ENCODE peak calls at places on chromosomes 6 and 20, in eight cellular contexts. M is ACHN; L is mucosa of descending colon; W is COR-L47; R is HEK293T; Q is T-helper 17 cell; J is pulmonary artery endothelial cell; X is stimulated activated CD4-positive, alpha-beta T cell treated with anti-CD3 and anti-CD28 coated beads, Interleukin-4, amount 100 ng/mL, for 24 hours. D is an unnamed sample.

GRCh38 chr6:45780523-45780922 is 235.1 kb downstream of the CLIC5 start:
- DNase-seq in J (no peak), L (no peak), W (no peak), M (no peak), R (no peak), X (no peak), Q (no peak), D (no peak)

GRCh38 chr20:62770111-62770910 is 26.0 kb upstream of the MRGBP start:
- DNase-seq in R (no peak), X (no peak), Q (no peak), J (no peak), L (no peak), W (no peak), M (no peak), D (no peak)

GRCh38 chr20:54268941-54269340 is 61.1 kb downstream of the PFDN4 start:
- DNase-seq in R (no peak), X (no peak), W (no peak), Q (no peak), J (no peak), M (no peak), L (no peak), D (no peak)

GRCh38 chr6:36524871-36525270 is 22.4 kb downstream of the STK38 start:
- DNase-seq in J (no peak), Q (no peak), X (no peak), L (no peak), W (no peak), R (no peak), M (no peak), D (no peak)

GRCh38 chr6:91435630-91436029 is 848.8 kb upstream of the MAP3K7 start:
- DNase-seq in L (no peak), X (no peak), W (no peak), R (no peak), M (no peak), Q (no peak), J (no peak), D (no peak)

GRCh38 chr6:71403422-71404134 is 115.0 kb downstream of the OGFRL1 start:
- DNase-seq in R (no peak), W (peak), M (no peak), X (no peak), Q (no peak), J (no peak), L (no peak), D (no peak)

GRCh38 chr6:55276745-55277627 is 50.3 kb upstream of the GFRAL start:
- DNase-seq in L (peak), R (peak), X (no peak), J (peak), W (peak), M (peak), Q (no peak), D (peak)

GRCh38 chr6:68638225-68638900 is 3.3 kb downstream of the ADGRB3 start:
- DNase-seq in W (no peak), M (peak), Q (no peak), L (peak), J (peak), R (no peak), X (no peak), D (peak)

GRCh38 chr6:134216304-134217029 is 101.4 kb downstream of the SGK1 start:
- DNase-seq in W (no peak), J (no peak), R (no peak), M (no peak), L (no peak), X (no peak), Q (no peak), D (no peak)

GRCh38 chr20:32062776-32063170 is 10.7 kb downstream of the HCK start:
- DNase-seq in L (peak), W (no peak), R (no peak), J (no peak), Q (no peak), M (no peak), X (no peak), D (no peak)

GRCh38 chr20:35297740-35298139 is 5.5 kb upstream of the FAM83C start:
- DNase-seq in R (no peak), W (no peak), L (no peak), Q (no peak), J (no peak), M (no peak), X (no peak), D (no peak)

GRCh38 chr6:109443425-109443950 is 3.0 kb downstream of the SMPD2 start:
- DNase-seq in L (no peak), M (no peak), R (no peak), W (no peak), X (no peak), Q (no peak), J (no peak), D (no peak)

GRCh38 chr6:12138936-12139335 is 126.8 kb downstream of the HIVEP1 start:
- DNase-seq in L (no peak), W (no peak), Q (no peak), R (no peak), J (no peak), M (no peak), X (no peak), D (no peak)

GRCh38 chr20:56924316-56924975 is 295.3 kb downstream of the TFAP2C start:
- DNase-seq in X (no peak), W (no peak), M (no peak), R (no peak), L (no peak), Q (no peak), J (no peak), D (no peak)

GRCh38 chr6:5025911-5026819 is 22.3 kb upstream of the RPP40 start:
- DNase-seq in L (peak), M (no peak), R (peak), X (no peak), Q (no peak), J (no peak), W (peak), D (no peak)

GRCh38 chr6:127120787-127121636 is 2.5 kb downstream of the RSPO3 start:
- DNase-seq in J (peak), X (peak), R (peak), M (peak), Q (no peak), W (no peak), L (peak), D (peak)

GRCh38 chr6:156807795-156808194 is 30.6 kb downstream of the ARID1B start:
- DNase-seq in L (no peak), J (no peak), R (no peak), X (no peak), W (no peak), Q (no peak), M (no peak), D (no peak)

GRCh38 chr6:89999154-89999553 is 104.9 kb downstream of the GJA10 start:
- DNase-seq in Q (no peak), R (peak), J (no peak), L (peak), M (no peak), X (no peak), W (peak), D (no peak)

GRCh38 chr20:63580796-63581461 is 6.9 kb upstream of the HELZ2 start:
- DNase-seq in L (peak), J (no peak), R (peak), W (peak), M (peak), X (peak), Q (peak), D (peak)

GRCh38 chr6:167543602-167544506 is 219.0 kb downstream of the TTLL2 start:
- DNase-seq in X (no peak), L (peak), J (peak), M (no peak), R (no peak), Q (no peak), W (no peak), D (no peak)

GRCh38 chr6:16092990-16093389 is 35.9 kb upstream of the MYLIP start:
- DNase-seq in Q (no peak), M (no peak), J (no peak), R (no peak), X (no peak), L (no peak), W (no peak), D (no peak)

GRCh38 chr20:5945963-5946362 is 4.4 kb downstream of the TRMT6 start:
- DNase-seq in M (no peak), W (no peak), L (no peak), R (no peak), Q (no peak), J (no peak), X (peak), D (no peak)

GRCh38 chr20:5353624-5354496 is 37.1 kb upstream of the PROKR2 start:
- DNase-seq in M (peak), L (no peak), J (peak), W (no peak), Q (no peak), R (no peak), X (no peak), D (no peak)

GRCh38 chr6:159716247-159717086 is 10.8 kb upstream of the WTAP start:
- DNase-seq in X (no peak), M (peak), L (no peak), R (no peak), J (no peak), W (no peak), Q (no peak), D (no peak)

GRCh38 chr20:59580208-59580980 is 23.9 kb upstream of the PHACTR3 start:
- DNase-seq in X (no peak), Q (no peak), L (no peak), W (no peak), R (no peak), M (no peak), J (no peak), D (no peak)

GRCh38 chr6:82458147-82458546 is 94.5 kb downstream of the TPBG start:
- DNase-seq in Q (no peak), R (no peak), J (no peak), W (no peak), X (no peak), M (no peak), L (no peak), D (no peak)

GRCh38 chr6:33857301-33858052 is 53.7 kb upstream of the MLN start:
- DNase-seq in L (no peak), Q (no peak), J (no peak), X (no peak), W (no peak), R (no peak), M (no peak), D (no peak)

GRCh38 chr6:15593798-15594197 is 69.0 kb downstream of the DTNBP1 start:
- DNase-seq in X (no peak), R (no peak), W (no peak), Q (no peak), M (no peak), L (no peak), J (no peak), D (no peak)

GRCh38 chr6:144710207-144710606 is 425.1 kb downstream of the UTRN start:
- DNase-seq in W (no peak), L (no peak), J (peak), R (no peak), Q (no peak), X (no peak), M (no peak), D (no peak)

GRCh38 chr20:18727032-18727508 is 86.5 kb upstream of the SCP2D1 start:
- DNase-seq in L (peak), Q (no peak), J (no peak), W (peak), M (no peak), R (no peak), X (no peak), D (peak)

GRCh38 chr6:145415616-145416015 is 319.7 kb downstream of the EPM2A start:
- DNase-seq in R (no peak), L (no peak), M (no peak), W (no peak), Q (no peak), J (no peak), X (no peak), D (no peak)

GRCh38 chr20:62824476-62825287 is 7.8 kb downstream of the COL9A3 start:
- DNase-seq in W (peak), L (peak), J (no peak), R (peak), X (peak), M (peak), Q (peak), D (peak)

GRCh38 chr6:7246401-7247178 is 66.4 kb downstream of the SSR1 start:
- DNase-seq in R (no peak), J (no peak), M (no peak), Q (no peak), W (no peak), L (no peak), X (no peak), D (no peak)

GRCh38 chr20:13432126-13432525 is 206.6 kb downstream of the TASP1 start:
- DNase-seq in X (no peak), M (peak), W (no peak), Q (no peak), J (no peak), R (no peak), L (no peak), D (no peak)

GRCh38 chr20:56788041-56788670 is 159.1 kb downstream of the TFAP2C start:
- DNase-seq in M (peak), R (no peak), L (no peak), J (peak), Q (no peak), X (no peak), W (no peak), D (no peak)

D was measured in Jurkat, Clone E6-1.